ENCODE peak calls at places on chromosomes 13 and 19, in five cellular contexts. N, A, J, R and I are unnamed samples.

GRCh38 chr13:29849071-29849541 is 1.3 kb downstream of the UBL3 start:
- DNase-seq in N (peak), A (no peak), J (no peak), R (no peak), I (no peak)

GRCh38 chr13:44311011-44311481 is 62.6 kb upstream of the SERP2 start:
- DNase-seq in N (peak), A (no peak), J (no peak), R (no peak), I (peak)

GRCh38 chr19:4066682-4067395 is at the start of gene ZBTB7A:
- DNase-seq in N (peak), A (peak), J (no peak), R (peak), I (peak)

GRCh38 chr19:7874857-7875393 is 735 bp upstream of the PRR36 start:
- DNase-seq in N (no peak), A (no peak), J (no peak), R (no peak), I (no peak)

GRCh38 chr19:34943861-34944573 is 17.3 kb downstream of the ZNF30 start:
- DNase-seq in N (no peak), A (no peak), J (no peak), R (no peak), I (no peak)

GRCh38 chr13:59088716-59089115 is 1075.0 kb downstream of the DIAPH3 start:
- DNase-seq in N (no peak), A (no peak), J (no peak), R (no peak), I (no peak)

GRCh38 chr19:45507864-45508680 is 793 bp downstream of the VASP start:
- DNase-seq in N (no peak), A (no peak), J (peak), R (no peak), I (peak)

GRCh38 chr13:78430166-78430791 is 173.1 kb downstream of the POU4F1 start:
- DNase-seq in N (no peak), A (no peak), J (no peak), R (no peak), I (no peak)

GRCh38 chr19:18839465-18840287 is 7.9 kb downstream of the UPF1 start:
- DNase-seq in N (no peak), A (no peak), J (no peak), R (no peak), I (no peak)

GRCh38 chr13:22047082-22047784 is 376.4 kb downstream of the FGF9 start:
- DNase-seq in N (no peak), A (no peak), J (no peak), R (no peak), I (no peak)

GRCh38 chr19:50252111-50252886 is 48.9 kb downstream of the MYH14 start:
- DNase-seq in N (no peak), A (peak), J (no peak), R (no peak), I (no peak)

GRCh38 chr13:49184621-49185020 is 35.5 kb upstream of the MLNR start:
- DNase-seq in N (no peak), A (no peak), J (no peak), R (no peak), I (no peak)

GRCh38 chr13:35736876-35737275 is 260.4 kb upstream of the MAB21L1 start:
- DNase-seq in N (no peak), A (no peak), J (no peak), R (no peak), I (no peak)

GRCh38 chr19:56162258-56162657 is 13.6 kb upstream of the GALP start:
- DNase-seq in N (no peak), A (no peak), J (no peak), R (no peak), I (no peak)

GRCh38 chr19:11949201-11949600 is 15.6 kb upstream of the ZNF763 start:
- DNase-seq in N (no peak), A (no peak), J (no peak), R (no peak), I (no peak)

GRCh38 chr13:113653264-113654174 is 4.5 kb downstream of the ATP4B start:
- DNase-seq in N (no peak), A (peak), J (no peak), R (peak), I (no peak)

GRCh38 chr13:75541287-75541686 is 3.6 kb upstream of the COMMD6 start:
- DNase-seq in N (no peak), A (no peak), J (no peak), R (no peak), I (no peak)